ENCODE peak calls at places on chromosome 2, in eight cellular contexts. V, R, D, K, W, Y, H and J are unnamed samples.

GRCh38 chr2:206971805-206972204 is 32.5 kb downstream of the CPO start:
- DNase-seq in V (peak; percentile 38), R (peak; percentile 87), D (no peak), K (no peak), W (no peak), Y (no peak), H (peak; percentile 8), J (no peak)

GRCh38 chr2:125167820-125168219 is 1142.7 kb downstream of the CNTNAP5 start:
- DNase-seq in V (no peak), R (no peak), D (no peak), K (no peak), W (no peak), Y (no peak), H (no peak), J (no peak)

GRCh38 chr2:54015809-54016703 is 45.3 kb upstream of the PSME4 start:
- DNase-seq in V (peak; percentile 3), R (no peak), D (no peak), K (no peak), W (no peak), Y (no peak), H (no peak), J (no peak)

GRCh38 chr2:238785528-238785860 is 62.4 kb upstream of the TWIST2 start:
- DNase-seq in V (no peak), R (peak; percentile 85), D (no peak), K (no peak), W (no peak), Y (no peak), H (no peak), J (no peak)

GRCh38 chr2:241273552-241273988 is 41.9 kb downstream of the HDLBP start:
- DNase-seq in V (no peak), R (peak; percentile 83), D (no peak), K (no peak), W (no peak), Y (no peak), H (peak; percentile 24), J (no peak)

GRCh38 chr2:6412533-6413085 is 453.1 kb downstream of the CMPK2 start:
- DNase-seq in V (no peak), R (no peak), D (no peak), K (no peak), W (no peak), Y (no peak), H (no peak), J (no peak)

GRCh38 chr2:158753561-158754302 is 41.4 kb upstream of the DAPL1 start:
- DNase-seq in V (peak; percentile 36), R (no peak), D (peak; percentile 37), K (no peak), W (peak; percentile 48), Y (peak; percentile 71), H (peak; percentile 67), J (peak; percentile 70)

GRCh38 chr2:215794829-215795546 is 218.4 kb downstream of the MREG start:
- DNase-seq in V (no peak), R (no peak), D (no peak), K (no peak), W (no peak), Y (no peak), H (peak; percentile 22), J (peak; percentile 12)

GRCh38 chr2:24806660-24807036 is 13.4 kb downstream of the CENPO start:
- DNase-seq in V (no peak), R (no peak), D (no peak), K (no peak), W (no peak), Y (no peak), H (no peak), J (no peak)

GRCh38 chr2:194166818-194167217 is 1490.2 kb upstream of the SLC39A10 start:
- DNase-seq in V (peak; percentile 19), R (no peak), D (no peak), K (no peak), W (peak; percentile 40), Y (no peak), H (peak; percentile 38), J (peak; percentile 29)

GRCh38 chr2:176079851-176080539 is 3.8 kb downstream of the EVX2 start:
- DNase-seq in V (no peak), R (no peak), D (no peak), K (no peak), W (peak; percentile 59), Y (peak; percentile 82), H (peak; percentile 89), J (peak; percentile 85)

GRCh38 chr2:28406276-28407096 is 13.8 kb downstream of the FOSL2 start:
- DNase-seq in V (peak; percentile 66), R (peak; percentile 88), D (no peak), K (no peak), W (no peak), Y (no peak), H (peak; percentile 96), J (no peak)

GRCh38 chr2:168607992-168608391 is 151.9 kb downstream of the CERS6 start:
- DNase-seq in V (no peak), R (no peak), D (no peak), K (no peak), W (no peak), Y (no peak), H (peak; percentile 54), J (no peak)

GRCh38 chr2:73037947-73038585 is 33.4 kb downstream of the SFXN5 start:
- DNase-seq in V (no peak), R (no peak), D (no peak), K (no peak), W (no peak), Y (no peak), H (no peak), J (no peak)

GRCh38 chr2:74944987-74945782 is 13.3 kb upstream of the POLE4 start:
- DNase-seq in V (no peak), R (no peak), D (no peak), K (no peak), W (no peak), Y (no peak), H (peak; percentile 19), J (no peak)

GRCh38 chr2:238573065-238573778 is 146.5 kb downstream of the ASB1 start:
- DNase-seq in V (no peak), R (no peak), D (no peak), K (no peak), W (peak; percentile 39), Y (peak; percentile 49), H (peak; percentile 19), J (peak; percentile 22)

GRCh38 chr2:146351689-146352088 is 1493.1 kb upstream of the ACVR2A start:
- DNase-seq in V (no peak), R (no peak), D (no peak), K (no peak), W (no peak), Y (no peak), H (no peak), J (no peak)

GRCh38 chr2:186379052-186379451 is 107.0 kb upstream of the ZC3H15 start:
- DNase-seq in V (no peak), R (no peak), D (no peak), K (no peak), W (no peak), Y (no peak), H (peak; percentile 4), J (peak; percentile 54)

GRCh38 chr2:137238065-137238464 is 472.7 kb downstream of the THSD7B start:
- DNase-seq in V (no peak), R (no peak), D (no peak), K (no peak), W (no peak), Y (no peak), H (no peak), J (no peak)
- TF ChIP-seq POLR2A in V (no peak), R (no peak), D (no peak), K (no peak), W (no peak), Y (no peak), H (no peak), J (no peak)

GRCh38 chr2:226835796-226836547 is at the start of gene RHBDD1:
- DNase-seq in V (peak; percentile 95), R (peak; percentile 98), D (peak; percentile 89), K (peak; percentile 94), W (peak; percentile 87), Y (peak; percentile 88), H (peak; percentile 98), J (peak; percentile 97)
- TF ChIP-seq POLR2A in V (peak; percentile 95), R (no peak), D (peak; percentile 70), K (no peak), W (peak; percentile 54), Y (peak; percentile 98), H (peak; percentile 75), J (peak; percentile 98)

GRCh38 chr2:202871161-202872141 is at the start of gene ICA1L:
- DNase-seq in V (peak; percentile 67), R (peak; percentile 87), D (peak; percentile 35), K (no peak), W (no peak), Y (peak; percentile 26), H (peak; percentile 88), J (peak; percentile 80)

DNA sequence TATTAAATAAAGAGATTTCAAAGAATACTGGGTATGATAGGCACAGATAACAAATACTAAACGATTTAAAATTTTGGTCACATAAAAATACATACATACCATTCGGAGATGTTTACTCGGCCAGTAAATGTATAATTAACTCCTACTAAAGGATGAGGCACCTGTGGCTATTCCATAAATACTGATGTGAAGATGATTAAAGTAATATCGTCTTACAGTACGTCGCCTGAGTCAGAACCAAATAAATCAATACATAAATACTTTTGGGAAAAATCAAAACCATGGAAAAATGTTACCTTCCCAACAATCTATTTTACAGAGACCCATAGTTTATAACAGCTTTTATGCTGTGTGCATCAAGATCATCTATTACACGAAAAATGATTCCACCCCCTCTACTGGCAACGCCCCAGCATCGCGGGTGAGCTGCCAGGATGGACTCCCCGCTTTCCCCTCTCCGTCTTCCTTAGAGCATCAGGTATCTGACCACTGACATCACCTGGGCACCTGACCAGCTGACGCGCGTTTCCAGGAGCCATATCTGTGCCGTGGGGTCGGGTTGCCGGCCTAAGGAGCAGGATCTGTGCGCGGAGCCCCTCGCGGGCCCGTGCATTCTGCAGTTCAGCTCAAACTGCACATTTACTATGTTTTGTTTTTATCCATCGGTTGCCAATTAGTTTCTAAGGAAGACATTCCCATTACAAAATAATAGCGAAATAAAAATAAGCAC is 970 bp downstream of the ICA1L start:
- DNase-seq in V (peak; percentile 80), R (peak; percentile 90), D (peak; percentile 60), K (no peak), W (peak; percentile 78), Y (peak; percentile 57), H (peak; percentile 78), J (peak; percentile 70)
- TF ChIP-seq POLR2A in V (peak; percentile 63), R (no peak), D (peak; percentile 21), K (no peak), W (peak; percentile 41), Y (peak; percentile 14), H (no peak), J (no peak)

DNA sequence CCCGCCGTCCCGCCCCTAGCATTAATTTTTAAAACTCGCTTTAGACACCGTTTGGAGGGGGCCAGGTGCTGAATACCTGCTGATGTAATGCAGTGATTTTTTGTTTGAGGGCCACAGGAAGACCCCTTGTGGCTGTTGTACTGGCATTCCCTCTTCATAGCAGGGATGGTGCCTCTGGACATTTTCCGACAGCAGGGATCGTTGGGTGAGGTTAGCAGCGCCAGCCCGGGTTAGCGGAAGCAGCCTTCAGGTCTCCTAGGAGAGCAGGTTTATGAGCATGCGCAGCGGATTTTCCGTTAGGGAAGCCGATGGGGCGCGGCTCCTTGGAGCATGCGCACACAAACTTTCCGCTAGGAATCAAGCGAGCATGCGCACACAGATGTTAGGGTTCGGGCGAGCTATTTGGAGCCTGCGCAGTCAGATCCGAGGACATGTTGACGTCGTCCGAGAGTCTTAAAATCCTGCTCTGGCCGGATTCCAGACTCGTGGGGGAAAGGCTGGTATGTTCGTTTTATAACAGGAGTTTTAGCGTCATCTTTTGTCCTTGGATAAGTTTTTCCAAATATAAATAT is 17.2 kb upstream of the C2orf74 start:
- DNase-seq in V (peak; percentile 99), R (peak; percentile 98), D (peak; percentile 91), K (peak; percentile 94), W (no peak), Y (peak; percentile 99), H (peak; percentile 97), J (peak; percentile 86)
- TF ChIP-seq POLR2A in V (peak; percentile 75), R (no peak), D (peak; percentile 23), K (no peak), W (no peak), Y (peak; percentile 87), H (peak; percentile 64), J (peak; percentile 50)